ENCODE peak calls at places on chromosome 11, in four cellular contexts. One of them, this sample, is unnamed.

GRCh38 chr11:128481135-128481534 is 106.2 kb downstream of the ETS1 start:
- DNase-seq in K562: no peak
- DNase-seq in HL-60: no peak
- DNase-seq in GM12878: no peak
- DNase-seq in this sample: no peak

GRCh38 chr11:120121336-120121735 is 16.6 kb downstream of the TRIM29 start:
- DNase-seq in K562: no peak
- DNase-seq in HL-60: no peak
- DNase-seq in GM12878: no peak
- DNase-seq in this sample: no peak

GRCh38 chr11:48083427-48083826 is 103.1 kb downstream of the PTPRJ start:
- DNase-seq in K562: no peak
- DNase-seq in HL-60: peak
- DNase-seq in GM12878: no peak
- DNase-seq in this sample: no peak

GRCh38 chr11:71139516-71140205 is 112.7 kb downstream of the SHANK2 start:
- DNase-seq in K562: no peak
- DNase-seq in HL-60: no peak
- DNase-seq in GM12878: no peak
- DNase-seq in this sample: no peak

GRCh38 chr11:122756417-122756816 is 81.9 kb upstream of the CRTAM start:
- DNase-seq in K562: no peak
- DNase-seq in HL-60: peak
- DNase-seq in GM12878: no peak
- DNase-seq in this sample: peak

GRCh38 chr11:116537121-116537520 is 235.7 kb downstream of the BUD13 start:
- DNase-seq in K562: no peak
- DNase-seq in HL-60: no peak
- DNase-seq in GM12878: no peak
- DNase-seq in this sample: no peak

GRCh38 chr11:76667856-76668255 is 2.7 kb downstream of the LRRC32 start:
- DNase-seq in K562: no peak
- DNase-seq in HL-60: no peak
- DNase-seq in GM12878: no peak
- DNase-seq in this sample: no peak

GRCh38 chr11:45652781-45653180 is 12.6 kb downstream of the CHST1 start:
- DNase-seq in K562: no peak
- DNase-seq in HL-60: no peak
- DNase-seq in GM12878: no peak
- DNase-seq in this sample: no peak

GRCh38 chr11:16291729-16292128 is 64.6 kb downstream of the SOX6 start:
- DNase-seq in K562: peak
- DNase-seq in HL-60: no peak
- DNase-seq in GM12878: no peak
- DNase-seq in this sample: no peak

GRCh38 chr11:65920035-65920802 is 993 bp downstream of the DRAP1 start:
- DNase-seq in K562: no peak
- DNase-seq in HL-60: no peak
- DNase-seq in GM12878: no peak
- DNase-seq in this sample: no peak

GRCh38 chr11:12287009-12287373 is 90.4 kb upstream of the PARVA start:
- DNase-seq in K562: no peak
- DNase-seq in HL-60: no peak
- DNase-seq in GM12878: no peak
- DNase-seq in this sample: no peak

GRCh38 chr11:120172921-120173705 is 35.2 kb upstream of the TRIM29 start:
- DNase-seq in K562: no peak
- DNase-seq in HL-60: no peak
- DNase-seq in GM12878: no peak
- DNase-seq in this sample: no peak

GRCh38 chr11:14336507-14337503 is 22.2 kb downstream of the RRAS2 start:
- DNase-seq in K562: peak
- DNase-seq in HL-60: no peak
- DNase-seq in GM12878: no peak
- DNase-seq in this sample: no peak

GRCh38 chr11:130122141-130122575 is 37.4 kb upstream of the ST14 start:
- DNase-seq in K562: no peak
- DNase-seq in HL-60: peak
- DNase-seq in GM12878: no peak
- DNase-seq in this sample: no peak

GRCh38 chr11:2725367-2726300 is 25.8 kb upstream of the KCNQ1OT1 start:
- DNase-seq in K562: peak
- DNase-seq in HL-60: no peak
- DNase-seq in GM12878: no peak
- DNase-seq in this sample: no peak

GRCh38 chr11:61460474-61460881 is 30.6 kb downstream of the SDHAF2 start:
- DNase-seq in K562: no peak
- DNase-seq in HL-60: no peak
- DNase-seq in GM12878: no peak
- DNase-seq in this sample: no peak

GRCh38 chr11:64376071-64376470 is 17.1 kb downstream of the RPS6KA4 start:
- DNase-seq in K562: no peak
- DNase-seq in HL-60: no peak
- DNase-seq in GM12878: no peak
- DNase-seq in this sample: no peak

GRCh38 chr11:41527530-41527929 is 68.1 kb upstream of the LRRC4C start:
- DNase-seq in K562: no peak
- DNase-seq in HL-60: no peak
- DNase-seq in GM12878: no peak
- DNase-seq in this sample: no peak

GRCh38 chr11:70305501-70305900 is 35.0 kb downstream of the PPFIA1 start:
- DNase-seq in K562: no peak
- DNase-seq in HL-60: no peak
- DNase-seq in GM12878: no peak
- DNase-seq in this sample: no peak

GRCh38 chr11:12680246-12680939 is 6.2 kb downstream of the TEAD1 start:
- DNase-seq in K562: no peak
- DNase-seq in HL-60: no peak
- DNase-seq in GM12878: no peak
- DNase-seq in this sample: no peak

GRCh38 chr11:107785401-107785800 is 73.2 kb downstream of the SLC35F2 start:
- DNase-seq in K562: no peak
- DNase-seq in HL-60: no peak
- DNase-seq in GM12878: no peak
- DNase-seq in this sample: no peak

GRCh38 chr11:58905716-58906547 is 33.4 kb upstream of the GLYATL1 start:
- DNase-seq in K562: peak
- DNase-seq in HL-60: no peak
- DNase-seq in GM12878: no peak
- DNase-seq in this sample: no peak

GRCh38 chr11:109789911-109790310 is 303.3 kb upstream of the ZC3H12C start:
- DNase-seq in K562: no peak
- DNase-seq in HL-60: no peak
- DNase-seq in GM12878: no peak
- DNase-seq in this sample: no peak

GRCh38 chr11:80103149-80103859 is 662.5 kb upstream of the TENM4 start:
- DNase-seq in K562: no peak
- DNase-seq in HL-60: no peak
- DNase-seq in GM12878: no peak
- DNase-seq in this sample: no peak

DNA sequence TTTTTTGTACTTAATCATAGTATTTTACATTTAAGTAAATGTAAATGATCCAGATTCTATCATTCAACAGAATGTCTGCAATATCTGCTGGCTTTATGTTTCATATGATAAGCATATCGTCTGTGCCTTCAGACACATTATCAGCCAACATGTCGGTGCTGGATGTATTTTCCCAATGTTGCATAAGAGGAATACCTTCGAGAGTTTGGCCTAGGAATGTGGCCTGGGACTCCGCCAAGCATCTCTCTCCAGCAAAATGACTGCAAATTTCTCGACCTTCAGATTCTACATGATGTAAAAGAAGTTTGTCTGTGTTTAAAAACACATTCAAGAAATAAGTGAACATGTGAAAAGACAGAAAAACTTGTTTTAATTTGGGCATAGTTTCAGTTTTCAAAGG is 6.9 kb downstream of the BDNF start:
- DNase-seq in K562: no peak
- DNase-seq in HL-60: no peak
- DNase-seq in GM12878: no peak
- DNase-seq in this sample: no peak
- TF ChIP-seq SPI1 in K562: no peak
- TF ChIP-seq SPI1 in HL-60: no peak
- TF ChIP-seq SPI1 in GM12878: no peak
- TF ChIP-seq SPI1 in this sample: no peak

GRCh38 chr11:6640036-6640984 is 15.3 kb downstream of the DCHS1 start:
- DNase-seq in K562: no peak
- DNase-seq in HL-60: no peak
- DNase-seq in GM12878: no peak
- DNase-seq in this sample: no peak

GRCh38 chr11:6637871-6638270 is 17.7 kb downstream of the DCHS1 start:
- DNase-seq in K562: no peak
- DNase-seq in HL-60: no peak
- DNase-seq in GM12878: no peak
- DNase-seq in this sample: no peak

GRCh38 chr11:6638437-6638836 is 17.2 kb downstream of the DCHS1 start:
- DNase-seq in K562: no peak
- DNase-seq in HL-60: no peak
- DNase-seq in GM12878: no peak
- DNase-seq in this sample: no peak

GRCh38 chr11:6636480-6636879 is 17.3 kb upstream of the TPP1 start:
- DNase-seq in K562: no peak
- DNase-seq in HL-60: no peak
- DNase-seq in GM12878: no peak
- DNase-seq in this sample: no peak

DNA sequence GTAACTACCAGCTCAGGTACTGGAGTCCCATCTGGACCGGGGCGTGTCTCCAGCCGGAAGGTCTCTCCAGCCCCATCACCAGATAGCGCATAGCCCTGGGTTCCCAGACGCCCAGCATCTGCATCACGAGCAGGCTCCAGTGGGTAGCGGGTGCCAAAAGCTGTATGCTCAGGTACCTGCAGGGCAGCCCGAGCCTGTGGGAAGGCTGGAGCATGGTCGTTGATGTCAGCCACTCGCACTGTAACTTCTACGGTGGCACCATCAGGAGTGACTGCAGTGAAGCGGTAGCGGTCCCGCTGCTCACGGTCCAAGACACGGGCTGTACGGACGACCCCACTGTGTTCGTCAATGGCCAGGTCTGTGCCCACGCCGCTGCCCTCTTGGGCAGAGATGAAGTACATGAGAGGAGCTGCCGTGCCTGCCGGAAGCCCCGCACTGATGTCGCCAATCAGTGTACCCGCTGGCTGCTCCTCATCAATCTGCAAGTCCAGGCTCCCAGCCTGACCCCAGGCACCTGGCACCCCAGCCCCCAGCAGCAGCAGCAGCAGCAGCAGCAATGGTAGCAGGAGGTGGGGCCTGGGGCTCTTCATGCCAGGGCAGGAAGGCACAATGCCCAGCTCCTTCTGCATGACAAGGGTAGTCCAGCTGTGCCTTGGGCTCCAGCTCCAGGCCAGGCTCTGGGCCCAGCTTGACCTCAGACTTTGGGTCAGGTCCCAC is 14.5 kb downstream of the DCHS1 start:
- DNase-seq in K562: no peak
- DNase-seq in HL-60: no peak
- DNase-seq in GM12878: no peak
- DNase-seq in this sample: no peak
- TF ChIP-seq SPI1 in K562: no peak
- TF ChIP-seq SPI1 in HL-60: no peak
- TF ChIP-seq SPI1 in GM12878: no peak
- TF ChIP-seq SPI1 in this sample: no peak

GRCh38 chr11:62909107-62909894 is 11.9 kb downstream of the CHRM1 start:
- DNase-seq in K562: peak
- DNase-seq in HL-60: no peak
- DNase-seq in GM12878: no peak
- DNase-seq in this sample: peak
- TF ChIP-seq SPI1 in K562: no peak
- TF ChIP-seq SPI1 in HL-60: no peak
- TF ChIP-seq SPI1 in GM12878: no peak
- TF ChIP-seq SPI1 in this sample: no peak

DNA sequence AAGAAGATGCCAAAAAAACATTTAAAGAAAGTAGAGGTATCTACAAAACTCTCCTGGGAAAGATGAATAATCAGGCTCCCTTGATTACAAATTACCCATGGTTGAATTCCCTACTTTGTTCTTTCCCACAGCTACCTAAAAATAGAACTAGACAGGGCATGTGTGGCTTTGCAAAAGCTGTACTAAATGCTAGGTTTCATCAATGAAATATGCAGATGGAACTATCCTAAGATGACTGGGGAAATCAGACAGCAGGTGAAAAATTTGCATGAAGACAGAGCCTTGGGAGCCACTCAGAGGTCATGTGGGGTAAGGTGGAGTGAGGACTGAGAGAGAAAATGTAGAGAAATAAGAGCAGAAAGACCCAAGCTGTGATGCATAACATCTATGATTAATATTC is 14.7 kb downstream of the LAYN start:
- DNase-seq in K562: no peak
- DNase-seq in HL-60: no peak
- DNase-seq in GM12878: no peak
- DNase-seq in this sample: no peak
- TF ChIP-seq SPI1 in K562: no peak
- TF ChIP-seq SPI1 in HL-60: no peak
- TF ChIP-seq SPI1 in GM12878: no peak
- TF ChIP-seq SPI1 in this sample: no peak

GRCh38 chr11:33320814-33321330 is 63.7 kb downstream of the HIPK3 start:
- DNase-seq in K562: peak
- DNase-seq in HL-60: no peak
- DNase-seq in GM12878: no peak
- DNase-seq in this sample: no peak
- TF ChIP-seq SPI1 in K562: no peak
- TF ChIP-seq SPI1 in HL-60: no peak
- TF ChIP-seq SPI1 in GM12878: no peak
- TF ChIP-seq SPI1 in this sample: no peak

DNA sequence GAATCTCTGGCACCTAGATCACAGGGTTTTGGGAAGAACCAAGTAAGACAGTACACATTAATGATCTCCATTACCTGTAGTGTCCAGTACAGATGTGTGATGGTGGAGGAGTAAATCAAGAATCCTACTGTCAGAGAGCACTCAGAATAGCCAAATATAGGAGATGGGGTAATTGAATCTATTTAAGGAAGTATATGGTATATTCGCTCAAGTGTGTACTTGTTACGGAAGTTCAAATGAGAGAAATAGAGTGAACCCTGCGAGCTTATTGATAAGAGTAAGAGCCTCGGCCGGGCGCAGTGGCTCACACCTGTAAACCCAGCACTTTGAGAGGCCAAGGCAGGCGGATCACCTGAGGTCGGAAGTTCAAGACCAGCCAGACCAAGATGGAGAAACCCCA is 2.2 kb downstream of the SPCS2 start:
- DNase-seq in K562: no peak
- DNase-seq in HL-60: no peak
- DNase-seq in GM12878: no peak
- DNase-seq in this sample: no peak
- TF ChIP-seq SPI1 in K562: no peak
- TF ChIP-seq SPI1 in HL-60: no peak
- TF ChIP-seq SPI1 in GM12878: no peak
- TF ChIP-seq SPI1 in this sample: no peak

GRCh38 chr11:89203814-89204213 is 26.1 kb downstream of the TYR start:
- DNase-seq in K562: no peak
- DNase-seq in HL-60: no peak
- DNase-seq in GM12878: no peak
- DNase-seq in this sample: no peak
- TF ChIP-seq SPI1 in K562: no peak
- TF ChIP-seq SPI1 in HL-60: no peak
- TF ChIP-seq SPI1 in GM12878: no peak
- TF ChIP-seq SPI1 in this sample: no peak

This sample was measured in GM12891.